ENCODE peak calls at places on chromosomes 7 and 10, in four cellular contexts. R is heart right ventricle, E is aorta, K is upper lobe of right lung. T is an unnamed sample.
A peak's percentile ranks its signal among the peaks of the same experiment; 100 is the strongest.

GRCh38 chr7:232571-233455 is 40.4 kb downstream of the FAM20C start:
- DNase-seq in R (no peak), E (peak; percentile 91), K (no peak), T (peak; percentile 85)

GRCh38 chr10:111207525-111207924 is 130.7 kb downstream of the ADRA2A start:
- DNase-seq in R (no peak), E (no peak), K (no peak), T (no peak)

GRCh38 chr7:40072268-40072667 is 62.2 kb downstream of the MPLKIP start:
- DNase-seq in R (no peak), E (no peak), K (no peak), T (no peak)

GRCh38 chr10:63268139-63268797 is 135.1 kb downstream of the NRBF2 start:
- DNase-seq in R (no peak), E (no peak), K (no peak), T (no peak)

GRCh38 chr7:141588912-141589311 is 37.7 kb downstream of the AGK start:
- DNase-seq in R (no peak), E (no peak), K (no peak), T (no peak)

GRCh38 chr7:4209126-4209525 is 473.0 kb upstream of the FOXK1 start:
- DNase-seq in R (no peak), E (peak; percentile 55), K (peak; percentile 40), T (no peak)

GRCh38 chr7:127536426-127537152 is 48.8 kb downstream of the GCC1 start:
- DNase-seq in R (no peak), E (no peak), K (no peak), T (no peak)

GRCh38 chr7:102412548-102412947 is 16.4 kb downstream of the PRKRIP1 start:
- DNase-seq in R (peak; percentile 38), E (no peak), K (no peak), T (no peak)

GRCh38 chr7:148256433-148256832 is 334.1 kb upstream of the C7orf33 start:
- DNase-seq in R (no peak), E (no peak), K (no peak), T (no peak)

GRCh38 chr10:22477365-22478287 is 132.3 kb downstream of the SPAG6 start:
- DNase-seq in R (no peak), E (no peak), K (no peak), T (no peak)

GRCh38 chr10:107477266-107477665 is 312.8 kb upstream of the SORCS1 start:
- DNase-seq in R (no peak), E (no peak), K (no peak), T (no peak)

GRCh38 chr7:7639847-7640220 is 718 bp upstream of the UMAD1 start:
- DNase-seq in R (no peak), E (no peak), K (no peak), T (no peak)

GRCh38 chr10:127195041-127195506 is 1.3 kb downstream of the INSYN2A start:
- DNase-seq in R (peak; percentile 12), E (no peak), K (no peak), T (no peak)

GRCh38 chr7:159062596-159062995 is 82.1 kb downstream of the VIPR2 start:
- DNase-seq in R (no peak), E (no peak), K (no peak), T (no peak)

GRCh38 chr7:55024776-55025175 is 6.0 kb downstream of the EGFR start:
- DNase-seq in R (no peak), E (no peak), K (no peak), T (no peak)

GRCh38 chr7:106891545-106892410 is 26.7 kb downstream of the PIK3CG start:
- DNase-seq in R (no peak), E (no peak), K (no peak), T (no peak)

GRCh38 chr7:148815612-148816011 is 68.5 kb downstream of the EZH2 start:
- DNase-seq in R (no peak), E (no peak), K (no peak), T (no peak)

GRCh38 chr10:112280205-112280921 is 2.8 kb upstream of the TECTB start:
- DNase-seq in R (no peak), E (no peak), K (no peak), T (no peak)

GRCh38 chr7:35805876-35806275 is 5.0 kb downstream of the SEPTIN7 start:
- DNase-seq in R (no peak), E (no peak), K (no peak), T (no peak)

GRCh38 chr7:110386914-110387313 is 704.0 kb upstream of the LRRN3 start:
- DNase-seq in R (no peak), E (no peak), K (no peak), T (no peak)

GRCh38 chr7:3107889-3108570 is 64.4 kb upstream of the CARD11 start:
- DNase-seq in R (no peak), E (no peak), K (no peak), T (no peak)

GRCh38 chr10:129971381-129972144 is 7.5 kb upstream of the EBF3 start:
- DNase-seq in R (peak; percentile 73), E (peak; percentile 89), K (peak; percentile 83), T (peak; percentile 66)

GRCh38 chr10:85459906-85460305 is 906.7 kb downstream of the GRID1 start:
- DNase-seq in R (no peak), E (no peak), K (no peak), T (no peak)

GRCh38 chr10:71201921-71202713 is 10.3 kb upstream of the UNC5B start:
- DNase-seq in R (no peak), E (no peak), K (no peak), T (no peak)

GRCh38 chr7:122518488-122518887 is 180.4 kb downstream of the RNF133 start:
- DNase-seq in R (no peak), E (no peak), K (no peak), T (no peak)

GRCh38 chr7:139471740-139472353 is 11.6 kb downstream of the KLRG2 start:
- DNase-seq in R (no peak), E (no peak), K (no peak), T (no peak)

GRCh38 chr10:105837951-105838350 is 1196.9 kb downstream of the SORCS3 start:
- DNase-seq in R (no peak), E (no peak), K (no peak), T (no peak)

GRCh38 chr7:75711634-75712494 is 26.9 kb downstream of the HIP1 start:
- DNase-seq in R (no peak), E (peak; percentile 55), K (no peak), T (no peak)

GRCh38 chr7:46738713-46739220 is 817.7 kb upstream of the IGFBP3 start:
- DNase-seq in R (no peak), E (no peak), K (no peak), T (no peak)

GRCh38 chr7:143265017-143265693 is 1.9 kb downstream of the GSTK1 start:
- DNase-seq in R (peak; percentile 25), E (no peak), K (no peak), T (no peak)

GRCh38 chr10:75646218-75646915 is 214.9 kb downstream of the LRMDA start:
- DNase-seq in R (no peak), E (no peak), K (no peak), T (no peak)

GRCh38 chr7:117312593-117312992 is 10.3 kb downstream of the WNT2 start:
- DNase-seq in R (no peak), E (no peak), K (no peak), T (no peak)

GRCh38 chr7:2732959-2733584 is 45.1 kb downstream of the AMZ1 start:
- DNase-seq in R (peak; percentile 67), E (no peak), K (no peak), T (peak; percentile 91)

GRCh38 chr7:55069271-55069792 is 50.5 kb downstream of the EGFR start:
- DNase-seq in R (no peak), E (no peak), K (no peak), T (no peak)

GRCh38 chr7:51123322-51124021 is 193.1 kb downstream of the COBL start:
- DNase-seq in R (no peak), E (no peak), K (no peak), T (no peak)

GRCh38 chr7:148334959-148335577 is 255.5 kb upstream of the C7orf33 start:
- DNase-seq in R (no peak), E (no peak), K (no peak), T (no peak)

GRCh38 chr10:108454793-108455192 is 1290.3 kb upstream of the SORCS1 start:
- DNase-seq in R (no peak), E (no peak), K (no peak), T (no peak)

DNA sequence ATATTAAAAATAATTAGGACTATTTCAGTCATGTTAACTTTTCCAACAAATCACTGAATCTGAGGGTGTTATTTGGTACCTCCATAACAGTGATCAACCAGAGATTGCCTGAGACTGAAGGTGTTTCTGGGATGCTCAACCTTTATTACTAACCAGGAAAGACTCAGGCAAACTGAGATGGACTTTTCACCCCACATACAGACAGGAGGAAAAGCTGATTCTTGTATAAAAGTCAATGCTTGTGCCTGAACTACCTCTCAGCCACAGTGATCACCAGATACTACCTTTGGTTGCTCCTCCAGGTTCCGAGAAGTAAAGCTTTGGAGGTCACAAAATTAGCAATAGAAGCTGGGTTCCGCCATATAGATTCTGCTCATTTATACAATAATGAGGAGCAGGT is 1.9 kb downstream of the AKR1C3 start:
- DNase-seq in R (no peak), E (no peak), K (no peak), T (no peak)
- H3K4me3 ChIP-seq in R (peak overlapping the region; percentile 62), E (peak overlapping the region; percentile 59), K (peak overlapping the region; percentile 52), T (no peak overlapping the region)

GRCh38 chr7:151740180-151740845 is 136.6 kb downstream of the PRKAG2 start:
- DNase-seq in R (no peak), E (no peak), K (no peak), T (no peak)

GRCh38 chr7:151735854-151736402 is 141.0 kb downstream of the PRKAG2 start:
- DNase-seq in R (no peak), E (peak; percentile 69), K (no peak), T (no peak)

GRCh38 chr7:151736403-151736909 is 140.5 kb downstream of the PRKAG2 start:
- DNase-seq in R (peak; percentile 58), E (peak; percentile 87), K (no peak), T (peak; percentile 90)

GRCh38 chr7:151741585-151741984 is 135.3 kb downstream of the PRKAG2 start:
- DNase-seq in R (no peak), E (no peak), K (no peak), T (no peak)

GRCh38 chr7:151738925-151739324 is 138.0 kb downstream of the PRKAG2 start:
- DNase-seq in R (no peak), E (peak; percentile 69), K (no peak), T (no peak)
- H3K4me3 ChIP-seq in R (no peak overlapping the region), E (no peak overlapping the region), K (no peak overlapping the region), T (no peak overlapping the region)

DNA sequence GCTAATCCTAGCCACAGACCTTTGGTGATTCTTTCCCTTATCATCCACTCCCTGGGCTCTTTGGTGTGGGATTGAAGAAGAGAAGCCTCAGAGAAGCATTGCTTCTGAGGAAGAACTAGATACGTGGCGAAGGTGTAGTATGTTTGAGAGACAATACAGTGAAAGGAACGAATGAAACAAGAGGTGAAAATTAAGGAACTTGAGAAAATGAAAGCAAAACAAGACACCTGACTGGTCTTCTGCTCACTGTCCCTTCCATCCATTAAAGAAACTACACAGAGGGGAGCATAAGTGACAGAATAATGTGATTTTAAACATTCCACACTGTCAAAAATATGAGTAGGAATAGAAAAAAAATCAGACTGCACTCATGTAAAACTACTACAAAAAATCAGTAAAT is 219.6 kb upstream of the NPSR1 start:
- DNase-seq in R (no peak), E (no peak), K (no peak), T (no peak)
- H3K4me3 ChIP-seq in R (no peak overlapping the region), E (no peak overlapping the region), K (no peak overlapping the region), T (no peak overlapping the region)

DNA sequence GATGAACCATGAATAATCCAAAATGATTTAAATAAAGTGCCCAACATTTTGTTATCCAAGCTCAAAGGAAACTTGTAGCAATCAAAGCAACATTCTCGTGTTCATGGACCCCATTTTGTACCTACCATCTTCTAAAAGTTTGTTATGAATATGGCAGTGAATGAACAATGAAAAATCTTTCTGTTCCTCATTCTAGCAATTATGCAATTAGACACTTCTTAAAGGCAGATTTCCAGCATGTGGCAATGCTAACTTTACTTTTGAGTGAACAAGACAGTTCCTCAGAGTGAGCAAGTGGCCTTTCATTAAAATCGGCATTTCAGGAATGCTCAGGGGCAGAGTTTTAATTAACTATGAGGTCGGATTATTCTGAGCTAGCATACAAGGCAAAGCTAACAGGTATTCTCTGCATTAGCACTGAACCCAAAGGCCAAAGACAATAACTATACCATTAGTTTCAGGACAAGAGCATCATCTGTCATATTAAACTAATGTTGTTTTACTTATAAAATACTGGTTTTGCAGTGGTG is 48.4 kb upstream of the NFE2L3 start:
- DNase-seq in R (no peak), E (no peak), K (no peak), T (no peak)
- H3K4me3 ChIP-seq in R (no peak overlapping the region), E (no peak overlapping the region), K (no peak overlapping the region), T (no peak overlapping the region)

T was measured in sigmoid colon.